ENCODE peak calls at places on chromosomes 1 and 21, in five cellular contexts. V is stomach, C is brain microvascular endothelial cell, I is IMR-90, Y is OCI-LY7. G is an unnamed sample.

GRCh38 chr1:120178799-120179419 is 2.6 kb upstream of the SEC22B start:
- DNase-seq in V (no peak), C (no peak), I (peak), Y (no peak), G (no peak)

GRCh38 chr1:228768345-228768717 is 33.1 kb downstream of the RHOU start:
- DNase-seq in V (no peak), C (no peak), I (no peak), Y (no peak), G (no peak)

GRCh38 chr1:23472351-23473036 is 11.5 kb downstream of the ASAP3 start:
- DNase-seq in V (no peak), C (no peak), I (no peak), Y (no peak), G (no peak)

GRCh38 chr1:34188418-34188817 is 11.7 kb downstream of the C1orf94 start:
- DNase-seq in V (no peak), C (no peak), I (no peak), Y (no peak), G (no peak)

GRCh38 chr1:244665771-244666217 is 12.9 kb downstream of the DESI2 start:
- DNase-seq in V (no peak), C (peak), I (peak), Y (peak), G (peak)

GRCh38 chr1:76580206-76580605 is 287.1 kb upstream of the ST6GALNAC5 start:
- DNase-seq in V (no peak), C (no peak), I (no peak), Y (no peak), G (no peak)

GRCh38 chr1:18549896-18550295 is 69.2 kb downstream of the KLHDC7A start:
- DNase-seq in V (no peak), C (no peak), I (no peak), Y (no peak), G (no peak)

GRCh38 chr1:88655685-88656299 is 28.3 kb upstream of the PKN2 start:
- DNase-seq in V (no peak), C (no peak), I (peak), Y (peak), G (peak)

GRCh38 chr1:77545970-77546369 is 136.5 kb downstream of the ZZZ3 start:
- DNase-seq in V (no peak), C (peak), I (peak), Y (no peak), G (peak)

GRCh38 chr21:27569091-27569490 is 602.2 kb upstream of the ADAMTS5 start:
- DNase-seq in V (no peak), C (no peak), I (peak), Y (no peak), G (no peak)

GRCh38 chr1:7642781-7643180 is 128.3 kb upstream of the VAMP3 start:
- DNase-seq in V (no peak), C (no peak), I (peak), Y (no peak), G (no peak)

GRCh38 chr21:41597227-41597626 is 89.3 kb upstream of the TMPRSS2 start:
- DNase-seq in V (no peak), C (no peak), I (no peak), Y (no peak), G (no peak)

GRCh38 chr1:220681220-220681847 is 8.8 kb upstream of the C1orf115 start:
- DNase-seq in V (no peak), C (no peak), I (no peak), Y (no peak), G (no peak)
- H3K4me3 ChIP-seq in V (peak), C (no peak), I (no peak), Y (no peak), G (no peak)

DNA sequence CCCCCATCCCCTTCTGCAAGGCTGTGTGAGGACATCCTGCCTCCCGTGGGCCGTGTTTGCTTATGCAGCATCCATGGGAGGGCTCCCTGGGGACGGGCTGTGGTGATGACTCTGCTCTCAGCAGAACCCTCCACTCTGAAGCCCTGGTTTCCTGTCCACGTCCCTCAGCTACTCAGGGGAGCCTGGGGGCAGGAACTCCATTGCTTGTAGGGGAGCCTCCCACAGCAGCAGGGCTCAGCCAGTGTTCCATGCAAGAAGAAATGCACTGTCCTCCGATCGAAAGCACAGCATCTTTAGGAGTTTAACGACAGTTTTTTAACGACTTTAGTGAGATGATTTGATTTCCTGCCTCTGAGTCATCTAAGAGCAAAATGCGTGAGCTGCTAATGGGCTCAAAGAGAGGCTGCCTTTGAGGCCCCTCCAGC is 8.3 kb upstream of the KCNAB2 start:
- DNase-seq in V (no peak), C (peak), I (peak), Y (peak), G (peak)
- TF ChIP-seq CTCF in V (no peak), C (no peak), I (no peak), Y (no peak), G (no peak)

GRCh38 chr1:153773004-153773921 is 1.9 kb upstream of the SLC27A3 start:
- DNase-seq in V (no peak), C (no peak), I (no peak), Y (no peak), G (no peak)

GRCh38 chr1:153775432-153776311 is 465 bp downstream of the SLC27A3 start:
- DNase-seq in V (peak), C (peak), I (peak), Y (peak), G (no peak)

GRCh38 chr1:153774780-153775431 is at the start of gene SLC27A3:
- DNase-seq in V (peak), C (peak), I (no peak), Y (no peak), G (peak)

GRCh38 chr1:153771841-153772593 is 3.2 kb upstream of the SLC27A3 start:
- DNase-seq in V (no peak), C (no peak), I (no peak), Y (peak), G (no peak)

DNA sequence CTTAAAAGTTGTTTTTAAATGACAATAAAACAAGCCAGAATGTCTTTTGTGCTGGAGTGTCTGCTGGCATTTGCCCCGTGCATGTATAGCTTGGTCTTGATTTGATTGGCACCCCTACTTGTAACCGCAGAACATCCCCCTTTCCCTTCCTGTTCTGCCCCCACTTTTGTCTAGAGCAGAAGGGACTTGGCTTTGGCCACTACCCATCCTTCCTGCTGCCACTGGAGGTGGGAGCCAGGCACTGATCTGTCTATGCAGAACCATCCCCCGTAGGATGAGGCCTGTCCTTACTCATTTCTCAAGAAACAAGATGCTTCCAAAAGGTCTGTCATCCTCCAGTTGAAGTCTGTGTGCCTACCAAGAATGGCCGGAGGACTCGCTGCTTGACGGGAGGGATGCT is 1.2 kb upstream of the SLC27A3 start:
- DNase-seq in V (no peak), C (no peak), I (no peak), Y (no peak), G (no peak)
- H3K4me3 ChIP-seq in V (no peak), C (no peak), I (no peak), Y (no peak), G (no peak)

GRCh38 chr1:47651311-47652089 is 213.7 kb downstream of the FOXD2 start:
- DNase-seq in V (peak), C (no peak), I (no peak), Y (no peak), G (no peak)
- TF ChIP-seq CTCF in V (no peak), C (no peak), I (no peak), Y (no peak), G (no peak)

DNA sequence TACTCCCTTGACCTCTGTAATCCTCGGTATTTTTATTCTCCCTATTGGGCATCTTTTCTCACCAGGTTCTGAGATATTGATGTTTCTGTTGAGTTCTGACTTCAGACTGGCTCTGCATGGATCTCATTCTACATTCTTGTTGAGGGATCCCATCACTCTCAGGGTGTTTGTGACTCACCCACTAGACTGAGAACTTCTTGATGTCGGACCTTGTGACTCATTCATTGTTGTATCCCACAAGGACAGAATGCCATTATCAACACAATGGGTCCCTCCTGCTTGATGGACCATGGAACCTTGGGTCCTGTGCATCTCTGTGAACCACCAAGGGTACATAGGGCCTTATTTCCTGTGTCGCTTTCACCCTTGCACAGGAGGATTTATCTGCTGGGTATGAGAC is 174.1 kb downstream of the PBX1 start:
- DNase-seq in V (no peak), C (peak), I (peak), Y (no peak), G (peak)
- H3K4me3 ChIP-seq in V (no peak), C (no peak), I (no peak), Y (no peak), G (no peak)

DNA sequence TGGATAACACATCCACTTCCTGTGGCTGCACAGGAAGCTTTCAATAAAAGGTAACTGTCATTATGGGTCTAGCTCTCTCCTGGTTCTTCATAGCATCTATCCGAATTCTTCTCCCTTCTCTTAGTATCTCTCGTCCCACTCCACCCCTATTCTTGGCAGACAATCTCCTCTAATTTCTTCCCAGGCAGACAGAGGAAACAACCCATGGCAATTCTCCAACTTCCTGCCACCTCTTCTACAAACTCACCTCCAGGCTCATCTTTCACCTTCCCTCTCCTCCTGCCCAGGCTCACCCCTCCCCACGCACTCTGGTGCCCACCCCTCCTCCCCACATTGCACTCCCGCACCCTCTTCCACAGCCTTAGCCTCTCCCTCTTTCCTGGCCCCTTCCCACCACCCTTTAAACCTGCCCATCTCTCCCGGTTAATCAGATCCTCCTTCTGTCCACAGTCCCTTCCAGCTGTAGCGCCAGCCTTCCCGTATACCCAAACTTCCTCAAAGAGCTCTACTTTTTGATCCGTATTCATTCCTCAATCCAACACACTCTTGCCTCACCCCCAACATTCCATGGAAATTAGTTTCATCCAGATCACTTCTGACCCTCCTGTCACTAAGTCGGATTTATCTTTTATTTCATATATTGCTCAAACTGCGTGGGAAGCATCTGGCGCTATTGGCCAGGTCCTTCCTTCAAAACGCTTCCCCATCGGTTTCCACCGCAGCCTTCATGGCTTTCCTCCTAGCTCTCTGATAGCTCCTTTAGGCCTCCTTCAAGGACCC is 25.9 kb downstream of the SHISA4 start:
- DNase-seq in V (no peak), C (no peak), I (peak), Y (no peak), G (no peak)
- TF ChIP-seq CTCF in V (no peak), C (no peak), I (no peak), Y (no peak), G (no peak)

DNA sequence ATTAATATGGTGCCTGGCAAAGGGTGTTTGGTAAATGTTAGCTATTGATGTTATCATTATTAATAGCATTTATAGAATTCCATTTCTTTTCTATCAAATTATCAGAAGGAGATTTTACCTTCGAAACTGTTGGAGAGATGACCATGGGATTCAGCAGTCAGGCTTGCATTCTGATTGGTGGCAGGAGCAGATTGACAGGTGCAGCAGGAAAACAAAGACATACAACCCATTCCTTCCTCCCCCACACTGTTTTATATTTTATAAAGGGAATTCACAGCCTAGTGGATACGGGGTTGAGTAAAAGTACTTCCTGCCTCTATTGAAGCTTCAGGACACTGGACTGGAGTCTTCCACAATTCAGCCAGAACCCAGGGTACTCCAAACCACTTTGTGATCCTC is 55.1 kb upstream of the SYT14 start:
- DNase-seq in V (no peak), C (no peak), I (no peak), Y (no peak), G (no peak)
- H3K4me3 ChIP-seq in V (no peak), C (no peak), I (no peak), Y (no peak), G (no peak)

GRCh38 chr1:166925791-166926483 is 49.4 kb downstream of the ILDR2 start:
- DNase-seq in V (no peak), C (peak), I (peak), Y (no peak), G (peak)

GRCh38 chr1:166915941-166916340 is 39.9 kb upstream of the TADA1 start:
- DNase-seq in V (no peak), C (peak), I (peak), Y (no peak), G (peak)

GRCh38 chr1:166924829-166925541 is 48.9 kb upstream of the TADA1 start:
- DNase-seq in V (no peak), C (peak), I (no peak), Y (peak), G (peak)

GRCh38 chr1:166918618-166919017 is 42.6 kb upstream of the TADA1 start:
- DNase-seq in V (no peak), C (no peak), I (no peak), Y (no peak), G (no peak)

GRCh38 chr1:166920561-166921475 is 44.8 kb upstream of the TADA1 start:
- DNase-seq in V (no peak), C (no peak), I (no peak), Y (no peak), G (peak)
- TF ChIP-seq CTCF in V (no peak), C (no peak), I (no peak), Y (no peak), G (no peak)

GRCh38 chr1:167553136-167554027 is at the start of gene CREG1:
- DNase-seq in V (peak), C (peak), I (peak), Y (peak), G (peak)
- H3K4me3 ChIP-seq in V (peak), C (peak), I (peak), Y (peak), G (peak)

GRCh38 chr21:45357436-45358260 is 47.3 kb upstream of the COL18A1 start:
- DNase-seq in V (peak), C (no peak), I (no peak), Y (no peak), G (no peak)
- TF ChIP-seq CTCF in V (no peak), C (peak), I (peak), Y (no peak), G (peak)

G was measured in astrocyte of the spinal cord.